ENCODE peak calls at places on chromosomes 16 and 17, in seven cellular contexts. One of them, this sample, is unnamed.

GRCh38 chr17:66304304-66305174 is 2.1 kb downstream of the PRKCA start:
- DNase-seq in upper lobe of right lung: no peak
- DNase-seq in fibroblast of mammary gland: no peak
- DNase-seq in GM12878: no peak
- DNase-seq in CD4-positive, alpha-beta memory T cell: no peak
- DNase-seq in pancreas: no peak
- DNase-seq in dorsolateral prefrontal cortex: no peak
- DNase-seq in this sample: peak; percentile 38

GRCh38 chr16:85445779-85446222 is 167.3 kb upstream of the GSE1 start:
- DNase-seq in upper lobe of right lung: no peak
- DNase-seq in fibroblast of mammary gland: no peak
- DNase-seq in GM12878: no peak
- DNase-seq in CD4-positive, alpha-beta memory T cell: no peak
- DNase-seq in pancreas: peak; percentile 73
- DNase-seq in dorsolateral prefrontal cortex: no peak
- DNase-seq in this sample: peak; percentile 86

GRCh38 chr17:37079735-37080134 is 131.0 kb downstream of the AATF start:
- DNase-seq in upper lobe of right lung: no peak
- DNase-seq in fibroblast of mammary gland: peak; percentile 64
- DNase-seq in GM12878: no peak
- DNase-seq in CD4-positive, alpha-beta memory T cell: no peak
- DNase-seq in pancreas: no peak
- DNase-seq in dorsolateral prefrontal cortex: no peak
- DNase-seq in this sample: no peak

GRCh38 chr17:77963441-77963840 is 4.9 kb downstream of the TNRC6C start:
- DNase-seq in upper lobe of right lung: no peak
- DNase-seq in fibroblast of mammary gland: peak; percentile 91
- DNase-seq in GM12878: no peak
- DNase-seq in CD4-positive, alpha-beta memory T cell: peak; percentile 77
- DNase-seq in pancreas: no peak
- DNase-seq in dorsolateral prefrontal cortex: peak; percentile 54
- DNase-seq in this sample: peak; percentile 29

GRCh38 chr17:6061290-6061689 is 8.9 kb upstream of the WSCD1 start:
- DNase-seq in upper lobe of right lung: no peak
- DNase-seq in fibroblast of mammary gland: peak; percentile 54
- DNase-seq in GM12878: no peak
- DNase-seq in CD4-positive, alpha-beta memory T cell: no peak
- DNase-seq in pancreas: no peak
- DNase-seq in dorsolateral prefrontal cortex: no peak
- DNase-seq in this sample: no peak

GRCh38 chr17:41308918-41309359 is at the start of gene KRTAP16-1:
- DNase-seq in upper lobe of right lung: no peak
- DNase-seq in fibroblast of mammary gland: no peak
- DNase-seq in GM12878: no peak
- DNase-seq in CD4-positive, alpha-beta memory T cell: no peak
- DNase-seq in pancreas: peak; percentile 37
- DNase-seq in dorsolateral prefrontal cortex: peak; percentile 41
- DNase-seq in this sample: no peak

GRCh38 chr16:81327483-81328196 is 12.9 kb downstream of the GAN start:
- DNase-seq in upper lobe of right lung: no peak
- DNase-seq in fibroblast of mammary gland: no peak
- DNase-seq in GM12878: no peak
- DNase-seq in CD4-positive, alpha-beta memory T cell: no peak
- DNase-seq in pancreas: no peak
- DNase-seq in dorsolateral prefrontal cortex: no peak
- DNase-seq in this sample: no peak

GRCh38 chr16:86044241-86044671 is 145.3 kb downstream of the IRF8 start:
- DNase-seq in upper lobe of right lung: peak; percentile 66
- DNase-seq in fibroblast of mammary gland: peak; percentile 38
- DNase-seq in GM12878: no peak
- DNase-seq in CD4-positive, alpha-beta memory T cell: no peak
- DNase-seq in pancreas: no peak
- DNase-seq in dorsolateral prefrontal cortex: no peak
- DNase-seq in this sample: no peak

GRCh38 chr16:78048319-78048718 is 26.0 kb downstream of the CLEC3A start:
- DNase-seq in upper lobe of right lung: no peak
- DNase-seq in fibroblast of mammary gland: no peak
- DNase-seq in GM12878: no peak
- DNase-seq in CD4-positive, alpha-beta memory T cell: no peak
- DNase-seq in pancreas: no peak
- DNase-seq in dorsolateral prefrontal cortex: no peak
- DNase-seq in this sample: no peak

GRCh38 chr17:81962499-81963441 is 1.8 kb upstream of the NOTUM start:
- DNase-seq in upper lobe of right lung: no peak
- DNase-seq in fibroblast of mammary gland: no peak
- DNase-seq in GM12878: no peak
- DNase-seq in CD4-positive, alpha-beta memory T cell: no peak
- DNase-seq in pancreas: peak; percentile 73
- DNase-seq in dorsolateral prefrontal cortex: no peak
- DNase-seq in this sample: no peak